ENCODE peak calls at places on chromosomes 6 and 20, in four cellular contexts. M, H, P and Z are unnamed samples.

GRCh38 chr20:42067174-42067573 is 449.0 kb upstream of the CHD6 start:
- DNase-seq in M (no peak), H (no peak), P (no peak), Z (no peak)

GRCh38 chr6:75748743-75749538 is at the start of gene MYO6:
- DNase-seq in M (peak; percentile 82), H (peak; percentile 37), P (peak; percentile 94), Z (peak; percentile 94)

GRCh38 chr6:14499804-14500203 is 382.2 kb downstream of the CD83 start:
- DNase-seq in M (no peak), H (peak; percentile 76), P (no peak), Z (no peak)

GRCh38 chr6:39059496-39060310 is 11.1 kb downstream of the GLP1R start:
- DNase-seq in M (no peak), H (no peak), P (no peak), Z (no peak)

GRCh38 chr6:157605484-157605883 is 217.6 kb upstream of the SNX9 start:
- DNase-seq in M (no peak), H (no peak), P (peak; percentile 50), Z (no peak)

GRCh38 chr6:36998723-36999466 is 6.6 kb upstream of the FGD2 start:
- DNase-seq in M (no peak), H (no peak), P (no peak), Z (no peak)

GRCh38 chr6:14857501-14857900 is 388.4 kb upstream of the JARID2 start:
- DNase-seq in M (no peak), H (no peak), P (no peak), Z (no peak)

GRCh38 chr6:41885930-41886329 is 9.2 kb downstream of the USP49 start:
- DNase-seq in M (no peak), H (no peak), P (no peak), Z (no peak)

GRCh38 chr6:1952726-1953360 is 292.6 kb downstream of the GMDS start:
- DNase-seq in M (no peak), H (peak; percentile 99), P (no peak), Z (no peak)
- TF ChIP-seq CTCF in M (no peak), H (no peak), P (no peak), Z (no peak)

DNA sequence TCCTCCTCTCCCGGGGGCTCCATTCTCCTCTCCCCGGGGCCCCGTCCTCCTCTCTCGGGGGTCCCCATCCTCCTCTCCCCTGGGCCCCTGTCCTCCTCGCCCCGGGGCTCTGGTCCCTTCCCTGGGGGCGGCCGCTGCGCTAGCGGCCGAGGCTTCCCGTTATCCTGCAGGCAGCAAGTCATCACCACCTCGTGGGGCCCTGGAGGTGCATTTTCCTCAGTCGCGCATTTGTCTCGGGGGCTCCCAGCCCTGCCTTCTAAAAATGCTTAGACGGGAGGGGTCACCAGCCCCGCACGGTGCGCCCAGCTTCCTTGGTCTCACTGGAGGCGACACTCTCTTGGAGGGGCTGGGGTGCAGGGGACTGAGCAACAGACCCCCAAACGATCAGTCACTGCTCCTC is 216.5 kb downstream of the QKI start:
- DNase-seq in M (no peak), H (no peak), P (no peak), Z (no peak)
- TF ChIP-seq CTCF in M (no peak), H (no peak), P (no peak), Z (no peak)

DNA sequence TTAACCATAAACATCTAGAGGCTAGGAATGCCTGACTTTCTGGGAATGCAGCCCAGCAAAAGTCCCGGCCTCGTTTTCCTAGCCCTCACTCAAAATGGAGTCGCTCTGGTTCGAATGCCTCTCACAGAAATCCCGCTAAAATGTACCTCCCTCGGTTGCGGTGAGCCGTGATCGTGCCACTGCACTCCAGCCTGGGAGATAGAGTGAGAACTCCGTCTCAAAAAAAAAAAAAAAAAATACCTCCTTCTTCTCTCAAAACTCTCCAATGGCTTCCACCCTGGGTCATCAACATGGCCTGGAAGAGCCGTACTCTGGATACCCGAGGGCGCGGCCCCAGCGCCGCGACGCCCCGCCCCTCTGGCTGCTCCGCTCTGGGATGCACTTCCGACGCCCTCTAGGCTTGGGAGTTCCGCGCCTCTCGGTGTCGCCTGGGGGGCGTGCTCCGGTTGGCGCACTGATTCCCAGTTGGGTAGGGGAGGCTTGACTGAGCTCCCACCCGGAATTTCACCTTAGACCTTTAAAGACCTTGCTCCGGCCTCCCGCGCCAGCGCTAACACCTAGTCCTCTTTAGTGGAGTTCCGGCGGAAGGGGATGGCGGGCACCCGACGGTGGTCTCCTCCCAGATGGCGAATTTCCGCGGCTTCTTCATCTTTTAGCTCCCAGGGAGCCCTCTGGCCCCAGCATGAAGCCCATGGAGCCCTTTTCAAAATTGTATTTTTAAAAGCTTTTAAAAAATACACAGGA is 12.3 kb downstream of the HMGN4 start:
- DNase-seq in M (peak; percentile 90), H (peak; percentile 12), P (no peak), Z (peak; percentile 86)
- TF ChIP-seq CTCF in M (no peak), H (no peak), P (no peak), Z (no peak)

GRCh38 chr20:32823078-32823477 is 3.3 kb downstream of the MAPRE1 start:
- DNase-seq in M (no peak), H (peak; percentile 62), P (peak; percentile 87), Z (no peak)

GRCh38 chr20:32823737-32824588 is 4.2 kb downstream of the MAPRE1 start:
- DNase-seq in M (no peak), H (no peak), P (no peak), Z (no peak)

GRCh38 chr20:32820698-32821378 is 1.1 kb downstream of the MAPRE1 start:
- DNase-seq in M (no peak), H (no peak), P (no peak), Z (no peak)

GRCh38 chr20:32822189-32822588 is 2.4 kb downstream of the MAPRE1 start:
- DNase-seq in M (no peak), H (no peak), P (no peak), Z (no peak)

DNA sequence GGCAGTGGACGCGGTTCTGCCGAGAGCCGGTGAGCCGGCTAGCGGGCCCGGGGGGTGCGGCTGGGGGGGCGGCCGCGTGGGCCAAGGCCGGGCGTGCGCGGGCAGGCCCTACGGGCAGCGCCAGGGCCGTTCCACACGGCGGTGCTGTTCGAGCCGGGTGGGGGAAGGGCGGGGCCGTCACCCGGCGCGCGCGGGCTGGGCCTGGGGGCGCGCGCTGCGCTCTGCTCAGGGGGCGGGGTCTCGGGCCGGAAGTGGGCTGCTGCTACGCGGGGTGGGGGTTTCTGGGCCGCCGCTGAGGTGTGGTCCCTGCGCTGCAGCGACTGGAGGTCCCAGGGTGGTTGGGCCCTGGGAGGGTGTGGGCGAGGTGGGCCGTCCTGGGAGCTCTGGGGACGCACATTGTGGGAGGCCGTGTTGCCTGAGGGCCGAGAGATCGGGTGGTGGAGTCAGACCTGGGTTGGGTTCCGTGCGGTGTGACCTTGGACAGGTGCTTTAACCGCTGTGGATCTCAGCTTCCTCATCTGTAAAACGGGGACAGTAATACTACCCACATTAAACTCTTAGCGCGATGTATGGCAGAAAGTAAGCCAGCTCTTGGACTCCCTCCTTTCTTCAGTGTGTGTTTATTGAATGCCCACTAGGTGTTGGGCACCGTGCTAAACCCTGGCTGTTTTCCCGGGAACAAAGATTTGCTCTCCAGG is 395 bp downstream of the MAPRE1 start:
- DNase-seq in M (peak; percentile 70), H (no peak), P (peak; percentile 90), Z (peak; percentile 93)
- TF ChIP-seq CTCF in M (no peak), H (no peak), P (no peak), Z (no peak)

DNA sequence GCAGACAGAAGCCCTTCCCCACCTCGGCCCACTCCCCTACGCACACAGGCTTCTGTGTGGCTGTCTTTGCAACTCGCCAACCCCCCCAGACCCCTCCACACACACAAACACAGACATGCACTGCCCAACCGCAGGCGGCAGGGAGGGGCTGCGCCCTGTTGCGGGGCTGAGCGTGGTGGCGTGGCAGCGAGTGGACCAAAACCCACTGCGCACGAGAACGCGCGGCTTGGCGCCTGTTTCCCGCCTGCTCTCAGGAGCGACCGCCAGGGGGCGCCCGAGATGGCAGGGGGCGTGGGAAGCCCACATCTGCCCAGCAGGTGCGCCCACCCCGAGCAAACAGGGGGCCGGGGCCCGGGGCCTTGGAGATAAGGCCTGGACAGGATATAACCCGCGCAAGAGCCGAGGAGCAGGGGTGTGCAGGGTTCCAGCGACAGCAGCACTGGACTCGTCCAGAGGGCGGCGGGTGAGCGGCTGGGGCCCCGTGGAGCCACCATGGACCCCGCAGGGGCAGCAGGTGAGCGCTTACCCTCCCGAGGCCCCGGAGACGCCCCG is at the start of gene RBPJL:
- DNase-seq in M (peak; percentile 79), H (no peak), P (no peak), Z (no peak)
- TF ChIP-seq CTCF in M (peak; percentile 99), H (peak; percentile 84), P (no peak), Z (peak; percentile 74)

GRCh38 chr6:35496036-35496850 is 636 bp downstream of the TEAD3 start:
- DNase-seq in M (peak; percentile 51), H (no peak), P (peak; percentile 91), Z (no peak)
- TF ChIP-seq CTCF in M (no peak), H (no peak), P (no peak), Z (no peak)